ENCODE peak calls at places on chromosome 11, in six cellular contexts. B is H9, K is IMR-90, G is neuronal stem cell, Z is H1, S is mesenchymal stem cell. Q is an unnamed sample.

GRCh38 chr11:77208535-77208934 is 80.5 kb downstream of the MYO7A start:
- DNase-seq in B (no peak), K (no peak), G (no peak), Z (no peak), S (no peak), Q (no peak)

GRCh38 chr11:112881461-112881860 is 79.8 kb upstream of the NCAM1 start:
- DNase-seq in B (peak), K (no peak), G (peak), Z (peak), S (peak), Q (peak)

GRCh38 chr11:46987183-46987582 is 50.6 kb downstream of the CSTPP1 start:
- DNase-seq in B (peak), K (no peak), G (no peak), Z (no peak), S (no peak), Q (peak)

GRCh38 chr11:83019888-83020579 is 51.7 kb downstream of the RAB30 start:
- DNase-seq in B (no peak), K (no peak), G (no peak), Z (no peak), S (no peak), Q (no peak)

GRCh38 chr11:109229682-109230081 is 192.3 kb upstream of the C11orf87 start:
- DNase-seq in B (no peak), K (no peak), G (no peak), Z (no peak), S (peak), Q (no peak)

GRCh38 chr11:10498022-10498400 is 42.9 kb downstream of the AMPD3 start:
- DNase-seq in B (peak), K (no peak), G (no peak), Z (no peak), S (no peak), Q (no peak)

GRCh38 chr11:3126207-3126865 is 38.8 kb downstream of the OSBPL5 start:
- DNase-seq in B (no peak), K (no peak), G (no peak), Z (no peak), S (no peak), Q (no peak)

GRCh38 chr11:60377737-60378136 is 595 bp upstream of the MS4A7 start:
- DNase-seq in B (no peak), K (no peak), G (no peak), Z (no peak), S (no peak), Q (no peak)

GRCh38 chr11:72842126-72842525 is 27.9 kb downstream of the ATG16L2 start:
- DNase-seq in B (no peak), K (no peak), G (no peak), Z (no peak), S (no peak), Q (no peak)

GRCh38 chr11:48193876-48194275 is 22.7 kb upstream of the OR4B1 start:
- DNase-seq in B (no peak), K (peak), G (no peak), Z (no peak), S (peak), Q (no peak)

GRCh38 chr11:47904808-47905207 is 56.7 kb upstream of the NUP160 start:
- DNase-seq in B (no peak), K (no peak), G (no peak), Z (no peak), S (no peak), Q (no peak)

GRCh38 chr11:48228761-48229160 is 12.2 kb downstream of the OR4B1 start:
- DNase-seq in B (no peak), K (no peak), G (no peak), Z (no peak), S (no peak), Q (no peak)

GRCh38 chr11:36456136-36456535 is 53.9 kb downstream of the TRAF6 start:
- DNase-seq in B (no peak), K (no peak), G (no peak), Z (no peak), S (no peak), Q (no peak)

GRCh38 chr11:48001438-48002021 is 21.2 kb downstream of the PTPRJ start:
- DNase-seq in B (no peak), K (peak), G (no peak), Z (no peak), S (peak), Q (no peak)

GRCh38 chr11:78323356-78323755 is 94.3 kb downstream of the GAB2 start:
- DNase-seq in B (no peak), K (no peak), G (no peak), Z (no peak), S (no peak), Q (no peak)

DNA sequence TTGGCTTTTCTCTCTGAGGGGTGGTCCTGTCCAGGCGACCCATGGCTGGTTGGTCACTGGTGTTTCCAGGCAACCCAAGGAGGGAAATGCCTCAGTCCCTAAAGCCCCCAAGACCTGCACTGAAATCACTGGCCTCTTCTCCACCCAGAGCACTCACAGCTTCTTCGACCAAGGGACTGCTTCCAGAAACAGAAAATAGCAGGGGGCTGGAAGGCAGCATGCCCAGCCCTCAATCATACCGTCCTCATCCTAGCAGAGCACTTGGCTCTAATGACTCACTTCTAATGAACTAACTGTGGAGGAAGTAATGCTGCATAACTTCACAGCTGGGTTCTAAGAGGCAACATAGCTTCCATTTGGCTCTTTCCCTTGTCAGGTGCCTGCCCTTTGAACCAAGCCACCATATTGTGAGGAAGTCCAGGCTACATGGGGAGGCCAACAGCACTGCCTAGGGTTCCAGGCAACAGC is 27.6 kb downstream of the DKK3 start:
- DNase-seq in B (no peak), K (peak), G (no peak), Z (no peak), S (peak), Q (peak)
- H2BK15ac ChIP-seq in B (no peak), K (peak), G (no peak), Z (no peak), S (no peak), Q (no peak)

GRCh38 chr11:16605971-16606783 is 132.3 kb upstream of the C11orf58 start:
- DNase-seq in B (peak), K (peak), G (peak), Z (peak), S (peak), Q (peak)

GRCh38 chr11:16603890-16604783 is 134.3 kb upstream of the C11orf58 start:
- DNase-seq in B (peak), K (peak), G (peak), Z (no peak), S (peak), Q (peak)

GRCh38 chr11:16606784-16607674 is 131.4 kb upstream of the C11orf58 start:
- DNase-seq in B (peak), K (peak), G (peak), Z (no peak), S (peak), Q (peak)

GRCh38 chr11:16604784-16605439 is 133.5 kb upstream of the C11orf58 start:
- DNase-seq in B (peak), K (peak), G (peak), Z (no peak), S (peak), Q (peak)

GRCh38 chr11:16605440-16605970 is 132.9 kb upstream of the C11orf58 start:
- DNase-seq in B (peak), K (peak), G (peak), Z (no peak), S (peak), Q (peak)
- H2BK15ac ChIP-seq in B (no peak), K (peak), G (peak), Z (no peak), S (peak), Q (no peak)

DNA sequence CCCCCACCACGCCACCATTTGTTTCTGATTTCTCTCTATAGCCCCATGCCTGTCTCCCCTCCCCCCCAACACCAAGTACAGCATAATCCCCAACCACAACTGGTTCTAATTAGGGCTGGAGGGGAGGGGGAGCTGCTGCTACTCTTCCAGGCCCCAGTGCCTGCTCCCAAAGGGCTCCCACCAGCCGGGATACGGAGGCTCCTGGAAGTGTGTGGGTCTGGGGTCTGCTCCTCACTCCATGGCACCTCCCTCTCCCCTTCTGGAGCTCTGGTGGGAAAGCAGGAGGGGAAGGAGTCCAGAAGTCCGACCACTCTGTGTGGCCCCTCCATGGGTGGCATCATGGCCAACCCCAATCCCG is 18.0 kb downstream of the BCL9L start:
- DNase-seq in B (peak), K (no peak), G (no peak), Z (no peak), S (no peak), Q (peak)
- H2BK15ac ChIP-seq in B (no peak), K (peak), G (no peak), Z (peak), S (peak), Q (no peak)

GRCh38 chr11:27723685-27724084 is 23.4 kb upstream of the BDNF start:
- DNase-seq in B (no peak), K (peak), G (no peak), Z (no peak), S (no peak), Q (no peak)

GRCh38 chr11:27722117-27722844 is 22.0 kb upstream of the BDNF start:
- DNase-seq in B (peak), K (peak), G (peak), Z (no peak), S (peak), Q (peak)

GRCh38 chr11:27720277-27720830 is 20.1 kb upstream of the BDNF start:
- DNase-seq in B (peak), K (peak), G (peak), Z (no peak), S (peak), Q (peak)

GRCh38 chr11:27721505-27722116 is 21.4 kb upstream of the BDNF start:
- DNase-seq in B (no peak), K (no peak), G (no peak), Z (no peak), S (peak), Q (peak)

GRCh38 chr11:27722945-27723344 is 22.7 kb upstream of the BDNF start:
- DNase-seq in B (peak), K (no peak), G (no peak), Z (no peak), S (peak), Q (peak)
- H2BK15ac ChIP-seq in B (no peak), K (peak), G (no peak), Z (peak), S (no peak), Q (no peak)

GRCh38 chr11:8030526-8031247 is 43.5 kb downstream of the EIF3F start:
- DNase-seq in B (no peak), K (no peak), G (no peak), Z (no peak), S (no peak), Q (no peak)
- H2BK15ac ChIP-seq in B (no peak), K (no peak), G (no peak), Z (no peak), S (no peak), Q (no peak)

GRCh38 chr11:104152941-104153340 is 11.0 kb downstream of the PDGFD start:
- DNase-seq in B (no peak), K (no peak), G (no peak), Z (no peak), S (no peak), Q (no peak)

GRCh38 chr11:104148074-104148473 is 15.9 kb downstream of the PDGFD start:
- DNase-seq in B (no peak), K (peak), G (no peak), Z (no peak), S (no peak), Q (no peak)

GRCh38 chr11:104154296-104154695 is 9.7 kb downstream of the PDGFD start:
- DNase-seq in B (no peak), K (no peak), G (no peak), Z (no peak), S (no peak), Q (no peak)

GRCh38 chr11:104148696-104149095 is 15.3 kb downstream of the PDGFD start:
- DNase-seq in B (no peak), K (no peak), G (no peak), Z (no peak), S (no peak), Q (no peak)

DNA sequence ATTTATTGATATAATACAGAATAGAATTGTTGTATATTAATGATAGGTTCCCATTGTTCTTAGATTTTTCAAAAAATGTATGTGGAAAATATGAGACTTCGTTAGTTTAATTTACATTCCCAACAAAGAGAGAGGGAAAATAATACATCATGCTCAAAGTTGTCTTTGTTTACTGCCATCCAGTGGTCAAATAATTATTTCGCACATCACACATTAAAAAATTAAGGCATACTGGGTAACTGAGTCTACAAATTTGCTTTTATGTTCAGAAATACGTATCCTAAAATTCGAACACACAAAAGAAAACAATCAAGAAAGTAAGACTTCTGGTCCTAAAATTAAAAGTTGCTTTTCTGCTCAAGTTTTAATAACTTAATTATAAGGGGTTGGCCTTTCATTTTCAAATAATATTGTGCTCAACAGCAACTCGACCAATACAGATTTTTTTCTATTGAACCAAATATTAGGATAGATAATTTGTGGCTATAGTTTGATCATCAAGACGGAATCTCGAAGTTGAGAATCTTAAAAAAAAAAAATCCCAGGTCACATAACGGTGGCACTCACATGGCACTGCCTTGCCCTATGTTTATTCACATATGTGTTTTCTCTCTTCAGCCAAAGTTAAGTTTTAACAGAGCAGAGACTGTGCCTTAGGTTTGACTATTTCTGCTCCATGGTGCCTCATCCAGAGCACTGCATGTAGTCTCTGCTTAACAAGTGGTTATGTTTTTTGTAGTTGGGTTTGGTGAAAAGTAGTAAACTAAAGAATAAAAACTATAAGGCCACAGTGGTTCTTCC is 12.3 kb downstream of the PDGFD start:
- DNase-seq in B (no peak), K (no peak), G (no peak), Z (no peak), S (peak), Q (no peak)
- H2BK15ac ChIP-seq in B (no peak), K (no peak), G (no peak), Z (no peak), S (no peak), Q (no peak)

DNA sequence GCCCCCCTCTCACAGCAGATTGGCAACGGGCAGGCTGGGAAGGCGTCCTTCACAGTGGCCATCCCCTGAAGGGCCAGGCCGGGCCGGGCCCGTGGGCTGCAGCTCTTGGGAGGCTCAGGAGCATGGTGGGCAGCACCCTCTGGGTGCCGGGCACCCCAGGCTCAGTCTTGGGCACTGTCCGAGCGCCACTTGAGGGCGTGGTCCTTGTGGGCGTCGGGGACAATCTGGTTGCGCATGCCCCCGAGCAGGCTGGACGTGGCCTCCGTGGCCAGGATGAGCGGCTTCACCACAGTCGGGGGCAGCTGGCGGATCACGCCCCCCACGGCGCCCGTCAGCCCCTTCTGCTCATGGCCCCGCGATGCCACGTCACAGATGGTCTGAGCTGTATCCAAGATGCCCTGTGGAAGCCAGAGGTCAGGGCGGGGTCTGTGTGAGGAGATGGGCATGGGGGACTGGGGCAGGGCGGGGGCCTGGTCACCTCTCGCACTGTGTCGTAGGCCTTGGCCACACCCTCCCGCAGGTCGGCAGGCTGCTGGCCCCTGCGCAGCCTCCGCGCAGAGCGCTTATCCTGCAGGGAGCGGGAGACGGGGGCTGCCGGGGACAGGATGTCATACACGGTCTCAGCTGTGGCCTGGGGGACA is 16.5 kb upstream of the EHD1 start:
- DNase-seq in B (no peak), K (no peak), G (no peak), Z (no peak), S (no peak), Q (no peak)
- H2BK15ac ChIP-seq in B (no peak), K (no peak), G (no peak), Z (no peak), S (no peak), Q (no peak)

DNA sequence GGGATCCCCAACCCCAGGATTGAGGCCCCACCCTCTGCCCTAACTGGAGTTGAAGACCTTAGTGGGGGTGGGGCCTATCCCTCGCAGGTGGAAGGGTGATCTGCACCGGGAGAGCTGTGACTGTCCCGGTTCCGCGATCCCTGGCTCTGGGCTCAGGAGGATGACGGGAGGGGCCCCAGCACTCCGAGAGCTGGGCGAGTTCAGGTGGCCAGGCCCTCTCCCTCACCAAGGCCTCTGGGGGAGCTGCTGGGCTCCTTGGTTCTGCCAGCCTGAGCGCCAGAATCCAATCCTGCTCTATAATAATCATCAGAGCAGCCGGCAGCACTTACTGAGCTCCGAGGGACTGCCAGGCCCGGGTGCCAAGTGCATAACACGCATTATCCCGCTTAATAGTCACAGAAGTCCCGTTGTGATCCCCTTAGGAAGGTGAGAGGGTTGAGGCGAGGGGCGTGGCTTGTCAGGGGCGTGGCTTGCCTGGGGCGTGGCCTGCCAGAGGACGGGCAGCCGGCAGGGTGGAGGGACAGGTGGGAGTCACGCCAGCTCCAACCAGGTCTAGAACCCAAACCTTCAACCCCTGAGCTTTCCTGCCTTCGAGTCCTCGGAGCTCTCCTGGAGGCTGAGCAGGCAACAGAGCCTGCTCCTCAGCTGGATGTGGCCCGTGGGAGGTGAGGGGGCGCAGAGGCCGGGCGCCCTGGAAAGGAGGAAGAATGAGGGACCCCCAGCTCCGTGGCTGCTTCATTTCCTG is 7.2 kb upstream of the SYT7 start:
- DNase-seq in B (peak), K (no peak), G (peak), Z (no peak), S (no peak), Q (peak)
- H2BK15ac ChIP-seq in B (no peak), K (no peak), G (peak), Z (peak), S (no peak), Q (no peak)

GRCh38 chr11:74630043-74630442 is 37.7 kb downstream of the POLD3 start:
- DNase-seq in B (no peak), K (no peak), G (no peak), Z (no peak), S (no peak), Q (no peak)

GRCh38 chr11:74627381-74627780 is 35.0 kb downstream of the POLD3 start:
- DNase-seq in B (no peak), K (no peak), G (no peak), Z (no peak), S (no peak), Q (no peak)

GRCh38 chr11:74626604-74627003 is 34.2 kb downstream of the POLD3 start:
- DNase-seq in B (no peak), K (no peak), G (no peak), Z (no peak), S (no peak), Q (no peak)

GRCh38 chr11:74620537-74620936 is 28.2 kb downstream of the POLD3 start:
- DNase-seq in B (no peak), K (no peak), G (no peak), Z (no peak), S (no peak), Q (no peak)

DNA sequence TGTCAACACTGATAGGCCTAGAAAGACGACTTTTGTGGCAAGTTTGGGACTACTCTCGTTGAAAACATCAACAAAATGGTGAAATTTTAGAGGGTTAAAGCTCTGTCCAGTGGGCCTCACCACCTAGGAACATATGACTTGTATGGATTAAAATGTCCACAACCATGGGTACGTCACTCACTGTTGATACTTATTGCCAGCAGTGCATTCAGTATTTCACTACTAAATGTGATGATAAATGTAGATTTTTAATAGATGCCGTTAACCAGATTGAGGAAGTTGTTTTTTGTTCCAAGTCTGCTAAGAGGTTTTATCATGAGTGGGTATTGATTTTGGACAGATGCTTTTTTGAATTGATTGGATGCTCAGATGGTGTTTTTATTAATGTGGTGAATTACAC is 33.7 kb downstream of the POLD3 start:
- DNase-seq in B (no peak), K (no peak), G (no peak), Z (no peak), S (no peak), Q (no peak)
- H2BK15ac ChIP-seq in B (no peak), K (no peak), G (no peak), Z (no peak), S (no peak), Q (no peak)

GRCh38 chr11:124470516-124471231 is 25.2 kb upstream of the OR8B8 start:
- DNase-seq in B (no peak), K (no peak), G (no peak), Z (no peak), S (no peak), Q (no peak)
- H2BK15ac ChIP-seq in B (no peak), K (no peak), G (no peak), Z (no peak), S (no peak), Q (no peak)